ENCODE peak calls at places on chromosomes 7 and 10, in eight cellular contexts. D, A, E, O, T, R, L and F are unnamed samples.

GRCh38 chr10:128047991-128048826 is 78.0 kb downstream of the MKI67 start:
- DNase-seq in A (peak; percentile 16), L (no peak), E (no peak), D (no peak), T (no peak), O (no peak), R (no peak), F (peak; percentile 84)

GRCh38 chr10:47367646-47368045 is 16.4 kb downstream of the ZNF488 start:
- DNase-seq in E (no peak), D (no peak), A (no peak), T (no peak), L (no peak), O (no peak), R (no peak), F (peak; percentile 71)

GRCh38 chr10:36023939-36024338 is 381.8 kb upstream of the FZD8 start:
- DNase-seq in R (peak; percentile 91), A (peak; percentile 30), L (peak; percentile 74), O (peak; percentile 82), D (peak; percentile 43), T (peak; percentile 51), E (no peak), F (peak; percentile 77)

GRCh38 chr7:130927564-130927963 is 193.6 kb upstream of the KLF14 start:
- DNase-seq in E (no peak), T (no peak), L (no peak), D (no peak), A (no peak), O (no peak), R (no peak), F (no peak)

GRCh38 chr10:123459371-123460224 is 206.6 kb upstream of the GPR26 start:
- DNase-seq in O (no peak), E (no peak), T (no peak), R (no peak), D (no peak), L (no peak), A (no peak), F (no peak)

GRCh38 chr10:69752491-69752890 is 49.2 kb upstream of the COL13A1 start:
- DNase-seq in O (no peak), A (no peak), L (no peak), E (no peak), T (no peak), D (no peak), R (no peak), F (no peak)

GRCh38 chr7:27501001-27501400 is 161.7 kb downstream of the HIBADH start:
- DNase-seq in R (no peak), L (no peak), O (no peak), A (no peak), T (no peak), D (no peak), E (no peak), F (no peak)

GRCh38 chr7:141945356-141945755 is 1.4 kb downstream of the CLEC5A start:
- DNase-seq in A (no peak), E (no peak), T (no peak), D (peak; percentile 34), L (no peak), O (peak; percentile 41), R (no peak), F (no peak)

GRCh38 chr10:49351669-49352068 is 44.2 kb downstream of the DRGX start:
- DNase-seq in T (no peak), D (no peak), R (no peak), L (no peak), O (no peak), E (no peak), A (no peak), F (no peak)

GRCh38 chr7:108124820-108125219 is 5.3 kb downstream of the LAMB4 start:
- DNase-seq in D (no peak), E (no peak), R (peak; percentile 10), T (no peak), L (no peak), A (no peak), O (peak; percentile 16), F (no peak)

GRCh38 chr10:32713560-32713959 is 244.5 kb downstream of the ITGB1 start:
- DNase-seq in O (no peak), R (peak; percentile 12), A (no peak), E (no peak), L (no peak), T (no peak), D (peak; percentile 11), F (peak; percentile 19)

GRCh38 chr7:70498232-70498631 is 633.7 kb upstream of the GALNT17 start:
- DNase-seq in T (no peak), A (no peak), R (no peak), L (no peak), E (no peak), O (no peak), D (no peak), F (no peak)

GRCh38 chr7:901388-902154 is 25.2 kb downstream of the GET4 start:
- DNase-seq in T (peak; percentile 100), D (peak; percentile 90), E (peak; percentile 35), O (peak; percentile 94), A (peak; percentile 91), L (no peak), R (peak; percentile 89), F (peak; percentile 99)

GRCh38 chr10:50574932-50575331 is 48.8 kb downstream of the SGMS1 start:
- DNase-seq in D (no peak), O (no peak), T (no peak), A (no peak), R (no peak), E (no peak), L (no peak), F (no peak)

GRCh38 chr7:43248961-43249807 is 136.7 kb downstream of the HECW1 start:
- DNase-seq in D (peak; percentile 84), E (no peak), L (no peak), A (peak; percentile 88), R (peak; percentile 80), T (peak; percentile 99), O (peak; percentile 66), F (peak; percentile 85)